ENCODE peak calls at places on chromosomes 1 and 21, in five cellular contexts. One of them, this sample, is unnamed.

GRCh38 chr1:202576816-202577215 is 133.4 kb downstream of the SYT2 start:
- DNase-seq in GM10248: no peak
- DNase-seq in right cardiac atrium: no peak
- DNase-seq in lung microvascular endothelial cell: peak; percentile 63
- DNase-seq in H4: peak; percentile 88
- DNase-seq in this sample: no peak

GRCh38 chr1:66944330-66945274 is 19.8 kb downstream of the MIER1 start:
- DNase-seq in GM10248: no peak
- DNase-seq in right cardiac atrium: peak; percentile 74
- DNase-seq in lung microvascular endothelial cell: peak; percentile 74
- DNase-seq in H4: peak; percentile 35
- DNase-seq in this sample: no peak

GRCh38 chr1:214446772-214447556 is 104.4 kb downstream of the PTPN14 start:
- DNase-seq in GM10248: no peak
- DNase-seq in right cardiac atrium: no peak
- DNase-seq in lung microvascular endothelial cell: peak; percentile 57
- DNase-seq in H4: peak; percentile 89
- DNase-seq in this sample: peak; percentile 97

GRCh38 chr1:37477198-37477931 is 3.0 kb downstream of the ZC3H12A start:
- DNase-seq in GM10248: peak; percentile 85
- DNase-seq in right cardiac atrium: peak; percentile 62
- DNase-seq in lung microvascular endothelial cell: peak; percentile 53
- DNase-seq in H4: peak; percentile 57
- DNase-seq in this sample: no peak

GRCh38 chr1:176206006-176206960 is 803 bp downstream of the COP1 start:
- DNase-seq in GM10248: peak; percentile 46
- DNase-seq in right cardiac atrium: peak; percentile 75
- DNase-seq in lung microvascular endothelial cell: peak; percentile 61
- DNase-seq in H4: no peak
- DNase-seq in this sample: peak; percentile 36

GRCh38 chr1:97545446-97545845 is 375.4 kb downstream of the DPYD start:
- DNase-seq in GM10248: no peak
- DNase-seq in right cardiac atrium: no peak
- DNase-seq in lung microvascular endothelial cell: no peak
- DNase-seq in H4: no peak
- DNase-seq in this sample: no peak

GRCh38 chr1:26690576-26691031 is 5.2 kb upstream of the ARID1A start:
- DNase-seq in GM10248: no peak
- DNase-seq in right cardiac atrium: no peak
- DNase-seq in lung microvascular endothelial cell: peak; percentile 68
- DNase-seq in H4: peak; percentile 23
- DNase-seq in this sample: no peak

GRCh38 chr1:214660900-214661299 is 57.9 kb downstream of the CENPF start:
- DNase-seq in GM10248: no peak
- DNase-seq in right cardiac atrium: peak; percentile 52
- DNase-seq in lung microvascular endothelial cell: peak; percentile 71
- DNase-seq in H4: peak; percentile 13
- DNase-seq in this sample: no peak

GRCh38 chr1:53326598-53327182 is 1.2 kb downstream of the LRP8 start:
- DNase-seq in GM10248: no peak
- DNase-seq in right cardiac atrium: peak; percentile 73
- DNase-seq in lung microvascular endothelial cell: no peak
- DNase-seq in H4: peak; percentile 47
- DNase-seq in this sample: no peak

GRCh38 chr1:167520711-167521206 is 2.4 kb upstream of the CD247 start:
- DNase-seq in GM10248: no peak
- DNase-seq in right cardiac atrium: no peak
- DNase-seq in lung microvascular endothelial cell: no peak
- DNase-seq in H4: no peak
- DNase-seq in this sample: no peak

GRCh38 chr1:203282720-203283542 is 22.4 kb upstream of the BTG2 start:
- DNase-seq in GM10248: no peak
- DNase-seq in right cardiac atrium: no peak
- DNase-seq in lung microvascular endothelial cell: no peak
- DNase-seq in H4: no peak
- DNase-seq in this sample: no peak

GRCh38 chr1:15249032-15249601 is 2.1 kb downstream of the FHAD1 start:
- DNase-seq in GM10248: no peak
- DNase-seq in right cardiac atrium: no peak
- DNase-seq in lung microvascular endothelial cell: no peak
- DNase-seq in H4: peak; percentile 43
- DNase-seq in this sample: no peak

GRCh38 chr1:96991261-96991660 is 269.7 kb downstream of the PTBP2 start:
- DNase-seq in GM10248: no peak
- DNase-seq in right cardiac atrium: no peak
- DNase-seq in lung microvascular endothelial cell: no peak
- DNase-seq in H4: no peak
- DNase-seq in this sample: no peak

GRCh38 chr21:31473685-31474345 is 129.8 kb upstream of the TIAM1 start:
- DNase-seq in GM10248: no peak
- DNase-seq in right cardiac atrium: no peak
- DNase-seq in lung microvascular endothelial cell: no peak
- DNase-seq in H4: no peak
- DNase-seq in this sample: no peak

GRCh38 chr1:182682898-182683501 is 1.4 kb downstream of the RGS8 start:
- DNase-seq in GM10248: no peak
- DNase-seq in right cardiac atrium: no peak
- DNase-seq in lung microvascular endothelial cell: no peak
- DNase-seq in H4: no peak
- DNase-seq in this sample: no peak

GRCh38 chr1:12194666-12195216 is 27.9 kb downstream of the TNFRSF1B start:
- DNase-seq in GM10248: no peak
- DNase-seq in right cardiac atrium: no peak
- DNase-seq in lung microvascular endothelial cell: no peak
- DNase-seq in H4: no peak
- DNase-seq in this sample: no peak

GRCh38 chr1:150875197-150876110 is 945 bp downstream of the ARNT start:
- DNase-seq in GM10248: no peak
- DNase-seq in right cardiac atrium: no peak
- DNase-seq in lung microvascular endothelial cell: peak; percentile 16
- DNase-seq in H4: no peak
- DNase-seq in this sample: no peak

GRCh38 chr1:201610806-201611205 is 71.9 kb downstream of the NAV1 start:
- DNase-seq in GM10248: no peak
- DNase-seq in right cardiac atrium: no peak
- DNase-seq in lung microvascular endothelial cell: no peak
- DNase-seq in H4: no peak
- DNase-seq in this sample: no peak

GRCh38 chr1:99659755-99660210 is 13.9 kb downstream of the PALMD start:
- DNase-seq in GM10248: no peak
- DNase-seq in right cardiac atrium: no peak
- DNase-seq in lung microvascular endothelial cell: peak; percentile 92
- DNase-seq in H4: no peak
- DNase-seq in this sample: no peak

GRCh38 chr21:25176637-25177412 is 430.5 kb downstream of the MRPL39 start:
- DNase-seq in GM10248: peak; percentile 34
- DNase-seq in right cardiac atrium: no peak
- DNase-seq in lung microvascular endothelial cell: no peak
- DNase-seq in H4: peak; percentile 48
- DNase-seq in this sample: no peak

GRCh38 chr1:76237201-76237600 is 162.7 kb downstream of the ST6GALNAC3 start:
- DNase-seq in GM10248: no peak
- DNase-seq in right cardiac atrium: no peak
- DNase-seq in lung microvascular endothelial cell: no peak
- DNase-seq in H4: no peak
- DNase-seq in this sample: no peak

GRCh38 chr21:45386336-45386727 is 18.6 kb upstream of the COL18A1 start:
- DNase-seq in GM10248: no peak
- DNase-seq in right cardiac atrium: peak; percentile 52
- DNase-seq in lung microvascular endothelial cell: no peak
- DNase-seq in H4: no peak
- DNase-seq in this sample: no peak

GRCh38 chr1:6962390-6962955 is 177.2 kb downstream of the CAMTA1 start:
- DNase-seq in GM10248: peak; percentile 58
- DNase-seq in right cardiac atrium: peak; percentile 88
- DNase-seq in lung microvascular endothelial cell: no peak
- DNase-seq in H4: no peak
- DNase-seq in this sample: no peak

GRCh38 chr1:218945050-218945449 is 228.6 kb upstream of the LYPLAL1 start:
- DNase-seq in GM10248: no peak
- DNase-seq in right cardiac atrium: no peak
- DNase-seq in lung microvascular endothelial cell: peak; percentile 76
- DNase-seq in H4: no peak
- DNase-seq in this sample: no peak

GRCh38 chr1:93304716-93305138 is 41.0 kb upstream of the DR1 start:
- DNase-seq in GM10248: peak; percentile 45
- DNase-seq in right cardiac atrium: no peak
- DNase-seq in lung microvascular endothelial cell: peak; percentile 78
- DNase-seq in H4: peak; percentile 59
- DNase-seq in this sample: peak; percentile 15

GRCh38 chr1:94602312-94602711 is 60.8 kb upstream of the F3 start:
- DNase-seq in GM10248: no peak
- DNase-seq in right cardiac atrium: peak; percentile 47
- DNase-seq in lung microvascular endothelial cell: no peak
- DNase-seq in H4: peak; percentile 94
- DNase-seq in this sample: no peak

This sample was measured in COLO829.